ENCODE peak calls at places on chromosomes 1 and 21, in eight cellular contexts. U, X, T, B, S, E, F and Q are unnamed samples.

GRCh38 chr1:61641578-61642336 is 83.2 kb downstream of the TM2D1 start:
- DNase-seq in U (peak; percentile 78), X (peak; percentile 77), T (peak; percentile 90), B (peak; percentile 58), S (peak; percentile 90), E (peak; percentile 75), F (no peak), Q (peak; percentile 52)

GRCh38 chr21:45352621-45353125 is 52.3 kb upstream of the COL18A1 start:
- DNase-seq in U (no peak), X (no peak), T (no peak), B (no peak), S (no peak), E (no peak), F (no peak), Q (no peak)

GRCh38 chr1:53293123-53293522 is 34.7 kb downstream of the LRP8 start:
- DNase-seq in U (no peak), X (no peak), T (no peak), B (no peak), S (peak; percentile 49), E (peak; percentile 51), F (no peak), Q (peak; percentile 25)

GRCh38 chr21:45019076-45019886 is 55.1 kb upstream of the ADARB1 start:
- DNase-seq in U (no peak), X (peak; percentile 68), T (peak; percentile 80), B (no peak), S (no peak), E (no peak), F (no peak), Q (no peak)

GRCh38 chr1:205122489-205122882 is 708 bp upstream of the RBBP5 start:
- DNase-seq in U (no peak), X (no peak), T (no peak), B (no peak), S (no peak), E (no peak), F (no peak), Q (no peak)

GRCh38 chr1:19250629-19251304 is 557 bp downstream of the EMC1 start:
- DNase-seq in U (no peak), X (peak; percentile 53), T (no peak), B (no peak), S (no peak), E (no peak), F (no peak), Q (no peak)

GRCh38 chr1:150566589-150567340 is 12.6 kb downstream of the MCL1 start:
- DNase-seq in U (no peak), X (no peak), T (no peak), B (no peak), S (no peak), E (no peak), F (no peak), Q (no peak)

GRCh38 chr1:36326499-36326898 is 3.1 kb upstream of the EVA1B start:
- DNase-seq in U (no peak), X (no peak), T (no peak), B (no peak), S (no peak), E (no peak), F (no peak), Q (no peak)

GRCh38 chr1:11701551-11701961 is 10.0 kb downstream of the DRAXIN start:
- DNase-seq in U (no peak), X (peak; percentile 42), T (no peak), B (no peak), S (no peak), E (no peak), F (no peak), Q (no peak)

GRCh38 chr1:114756949-114757454 is 782 bp downstream of the CSDE1 start:
- DNase-seq in U (no peak), X (peak; percentile 81), T (peak; percentile 84), B (peak; percentile 29), S (peak; percentile 68), E (peak; percentile 68), F (no peak), Q (peak; percentile 13)

GRCh38 chr1:81654147-81654546 is 146.6 kb upstream of the ADGRL2 start:
- DNase-seq in U (no peak), X (no peak), T (no peak), B (no peak), S (no peak), E (peak; percentile 23), F (no peak), Q (no peak)

GRCh38 chr1:2945821-2946231 is 75.4 kb upstream of the ACTRT2 start:
- DNase-seq in U (no peak), X (no peak), T (no peak), B (no peak), S (no peak), E (no peak), F (no peak), Q (no peak)

GRCh38 chr1:21511579-21512522 is 2.6 kb downstream of the ALPL start:
- DNase-seq in U (peak; percentile 56), X (no peak), T (peak; percentile 84), B (peak; percentile 97), S (peak; percentile 98), E (peak; percentile 96), F (peak; percentile 90), Q (no peak)

GRCh38 chr1:39699419-39699818 is 8.2 kb upstream of the HPCAL4 start:
- DNase-seq in U (no peak), X (no peak), T (no peak), B (no peak), S (no peak), E (no peak), F (no peak), Q (no peak)

GRCh38 chr1:178361847-178362246 is 134.9 kb downstream of the CLEC20A start:
- DNase-seq in U (no peak), X (no peak), T (no peak), B (no peak), S (no peak), E (no peak), F (no peak), Q (no peak)

GRCh38 chr1:3852711-3853498 is 4.1 kb downstream of the CEP104 start:
- DNase-seq in U (no peak), X (no peak), T (no peak), B (no peak), S (no peak), E (no peak), F (no peak), Q (no peak)

GRCh38 chr1:84143796-84144565 is at the start of gene PRKACB:
- DNase-seq in U (no peak), X (no peak), T (no peak), B (peak; percentile 56), S (peak; percentile 57), E (peak; percentile 48), F (no peak), Q (no peak)

GRCh38 chr1:6349254-6349943 is 44.2 kb downstream of the ACOT7 start:
- DNase-seq in U (no peak), X (no peak), T (no peak), B (no peak), S (no peak), E (no peak), F (no peak), Q (no peak)

GRCh38 chr1:112674986-112675727 is 698 bp downstream of the MOV10 start:
- DNase-seq in U (peak; percentile 46), X (peak; percentile 85), T (peak; percentile 90), B (peak; percentile 18), S (no peak), E (peak; percentile 7), F (no peak), Q (no peak)

GRCh38 chr1:1024421-1025415 is 4.8 kb downstream of the AGRN start:
- DNase-seq in U (no peak), X (peak; percentile 79), T (no peak), B (peak; percentile 34), S (no peak), E (no peak), F (no peak), Q (no peak)

GRCh38 chr1:111638320-111638719 is 18.7 kb downstream of the RAP1A start:
- DNase-seq in U (no peak), X (no peak), T (no peak), B (no peak), S (no peak), E (no peak), F (no peak), Q (no peak)

GRCh38 chr1:244314921-244315544 is 136.7 kb downstream of the ADSS2 start:
- DNase-seq in U (no peak), X (no peak), T (no peak), B (no peak), S (no peak), E (no peak), F (no peak), Q (no peak)
- TF ChIP-seq CTCF in U (no peak), X (no peak), T (no peak), B (no peak), S (no peak), E (no peak), F (no peak), Q (no peak)

GRCh38 chr1:170665625-170666024 is 1.7 kb downstream of the PRRX1 start:
- DNase-seq in U (no peak), X (peak; percentile 11), T (no peak), B (peak; percentile 49), S (peak; percentile 57), E (peak; percentile 57), F (no peak), Q (no peak)

GRCh38 chr1:170664828-170665617 is 1.1 kb downstream of the PRRX1 start:
- DNase-seq in U (no peak), X (peak; percentile 68), T (no peak), B (peak; percentile 65), S (peak; percentile 72), E (peak; percentile 30), F (no peak), Q (no peak)

GRCh38 chr1:170668301-170668789 is 4.4 kb downstream of the PRRX1 start:
- DNase-seq in U (no peak), X (peak; percentile 77), T (peak; percentile 88), B (peak; percentile 69), S (peak; percentile 51), E (peak; percentile 83), F (no peak), Q (no peak)

GRCh38 chr1:170664283-170664827 is 424 bp downstream of the PRRX1 start:
- DNase-seq in U (peak; percentile 29), X (peak; percentile 55), T (no peak), B (peak; percentile 48), S (no peak), E (no peak), F (no peak), Q (no peak)

DNA sequence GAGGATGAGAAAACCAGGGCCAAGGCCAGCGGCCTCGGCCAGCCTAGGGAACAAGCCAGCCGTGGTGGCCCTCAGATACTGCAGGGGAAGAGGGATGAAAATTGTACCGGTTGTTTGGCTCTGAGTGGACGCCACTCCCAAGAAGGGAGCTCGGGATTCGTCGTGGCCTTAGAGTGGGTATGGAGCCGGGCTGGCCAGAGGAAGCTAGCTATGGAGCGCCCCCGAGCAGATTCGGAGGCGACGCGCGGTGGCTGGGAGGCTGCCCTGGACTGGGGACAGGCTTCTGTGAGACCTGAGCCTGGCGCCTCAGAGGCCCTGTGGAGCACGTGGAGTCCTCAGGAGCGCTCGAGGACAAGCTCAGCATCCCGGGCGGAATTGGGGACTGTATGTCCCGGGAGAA is 2.7 kb downstream of the PRRX1 start:
- DNase-seq in U (no peak), X (peak; percentile 56), T (no peak), B (peak; percentile 44), S (no peak), E (no peak), F (no peak), Q (no peak)
- H3K4me3 ChIP-seq in U (peak overlapping the region; percentile 61), X (no peak overlapping the region), T (peak overlapping the region; percentile 59), B (peak overlapping the region; percentile 89), S (no peak overlapping the region), E (peak overlapping the region; percentile 97), F (peak overlapping the region; percentile 95), Q (peak overlapping the region; percentile 96)

GRCh38 chr1:167207940-167208623 is 12.6 kb upstream of the POU2F1 start:
- DNase-seq in U (no peak), X (no peak), T (no peak), B (no peak), S (no peak), E (peak; percentile 8), F (no peak), Q (no peak)
- TF ChIP-seq CTCF in U (peak; percentile 39), X (peak; percentile 42), T (no peak), B (peak; percentile 53), S (peak; percentile 22), E (peak; percentile 39), F (peak; percentile 16), Q (no peak)

GRCh38 chr1:152047607-152047953 is 10.8 kb upstream of the S100A11 start:
- DNase-seq in U (peak; percentile 24), X (no peak), T (peak; percentile 82), B (no peak), S (no peak), E (peak; percentile 91), F (no peak), Q (peak; percentile 50)
- H3K4me3 ChIP-seq in U (peak overlapping the region; percentile 35), X (peak overlapping the region; percentile 24), T (peak overlapping the region; percentile 29), B (peak overlapping the region; percentile 13), S (no peak overlapping the region), E (peak overlapping the region; percentile 23), F (peak overlapping the region; percentile 8), Q (peak overlapping the region; percentile 44)